ENCODE peak calls at places on chromosomes 4 and X, in nine cellular contexts. X, P, N, S, E, U, B, O and Q are unnamed samples.

GRCh38 chr4:4990857-4991540 is 28.3 kb downstream of the CYTL1 start:
- DNase-seq in X (peak), P (peak), N (peak), S (no peak), E (peak), U (peak), B (no peak), O (no peak), Q (no peak)

GRCh38 chr4:99061048-99061447 is 27.5 kb downstream of the ADH5 start:
- DNase-seq in X (no peak), P (no peak), N (no peak), S (no peak), E (no peak), U (no peak), B (no peak), O (no peak), Q (no peak)

GRCh38 chr4:182880387-182881356 is 36.5 kb downstream of the DCTD start:
- DNase-seq in X (peak), P (no peak), N (no peak), S (no peak), E (no peak), U (no peak), B (no peak), O (no peak), Q (no peak)

GRCh38 chrX:81195712-81196111 is 6.0 kb downstream of the HMGN5 start:
- DNase-seq in X (no peak), P (no peak), N (no peak), S (peak), E (peak), U (no peak), B (peak), O (peak), Q (no peak)

GRCh38 chr4:114265342-114265741 is 285.9 kb upstream of the ARSJ start:
- DNase-seq in X (no peak), P (no peak), N (no peak), S (no peak), E (no peak), U (no peak), B (no peak), O (no peak), Q (no peak)

GRCh38 chr4:41363384-41363981 is 106.8 kb downstream of the UCHL1 start:
- DNase-seq in X (no peak), P (no peak), N (peak), S (no peak), E (no peak), U (peak), B (no peak), O (no peak), Q (no peak)

GRCh38 chrX:130173190-130173895 is 1.6 kb downstream of the RAB33A start:
- DNase-seq in X (peak), P (no peak), N (no peak), S (no peak), E (peak), U (peak), B (no peak), O (no peak), Q (no peak)

GRCh38 chrX:15738686-15739016 is 581 bp downstream of the CA5B start:
- DNase-seq in X (no peak), P (no peak), N (no peak), S (no peak), E (no peak), U (no peak), B (no peak), O (no peak), Q (no peak)

GRCh38 chrX:97308161-97308560 is 424.5 kb downstream of the RPA4 start:
- DNase-seq in X (no peak), P (no peak), N (peak), S (no peak), E (no peak), U (no peak), B (no peak), O (no peak), Q (no peak)

GRCh38 chr4:30719363-30720020 is 677 bp upstream of the PCDH7 start:
- DNase-seq in X (peak), P (no peak), N (no peak), S (peak), E (peak), U (no peak), B (peak), O (no peak), Q (no peak)

GRCh38 chr4:128347175-128347868 is 59.7 kb upstream of the PGRMC2 start:
- DNase-seq in X (no peak), P (no peak), N (no peak), S (no peak), E (no peak), U (no peak), B (no peak), O (no peak), Q (no peak)

GRCh38 chrX:27728291-27728690 is 79.5 kb upstream of the MAGEB10 start:
- DNase-seq in X (no peak), P (peak), N (no peak), S (no peak), E (no peak), U (no peak), B (no peak), O (no peak), Q (no peak)

GRCh38 chrX:47194388-47194787 is 759 bp downstream of the UBA1 start:
- DNase-seq in X (no peak), P (no peak), N (no peak), S (no peak), E (no peak), U (no peak), B (no peak), O (no peak), Q (no peak)

GRCh38 chr4:130851932-130852331 is 1756.0 kb downstream of the C4orf33 start:
- DNase-seq in X (no peak), P (no peak), N (no peak), S (no peak), E (no peak), U (no peak), B (no peak), O (no peak), Q (no peak)

GRCh38 chrX:71992711-71993110 is 82.1 kb downstream of the NHSL2 start:
- DNase-seq in X (no peak), P (no peak), N (no peak), S (no peak), E (no peak), U (no peak), B (no peak), O (peak), Q (no peak)

GRCh38 chr4:128468485-128468989 is 180.9 kb upstream of the PGRMC2 start:
- DNase-seq in X (no peak), P (peak), N (peak), S (no peak), E (peak), U (peak), B (no peak), O (no peak), Q (no peak)

GRCh38 chrX:23911436-23911835 is 3.6 kb downstream of the CXorf58 start:
- DNase-seq in X (no peak), P (no peak), N (no peak), S (no peak), E (no peak), U (no peak), B (no peak), O (no peak), Q (no peak)

GRCh38 chr4:74283614-74284013 is 24.7 kb upstream of the EPGN start:
- DNase-seq in X (no peak), P (peak), N (peak), S (no peak), E (no peak), U (no peak), B (no peak), O (no peak), Q (no peak)

GRCh38 chrX:31333181-31333831 is 261.5 kb upstream of the FTHL17 start:
- DNase-seq in X (no peak), P (peak), N (no peak), S (no peak), E (no peak), U (no peak), B (no peak), O (no peak), Q (no peak)

GRCh38 chrX:119429471-119429870 is 30.3 kb downstream of the SLC25A43 start:
- DNase-seq in X (no peak), P (no peak), N (no peak), S (no peak), E (no peak), U (no peak), B (no peak), O (no peak), Q (no peak)